ENCODE peak calls at places on chromosome 20, in five cellular contexts. P is neuronal stem cell, U is HepG2, K is adrenal gland, G is BJ. T is an unnamed sample.

GRCh38 chr20:6231551-6231950 is 108.7 kb upstream of the FERMT1 start:
- DNase-seq in U (no peak), K (no peak), P (no peak), G (no peak), T (no peak)

GRCh38 chr20:30602424-30602823 is 655.0 kb upstream of the DEFB115 start:
- DNase-seq in U (no peak), K (no peak), P (no peak), G (no peak), T (no peak)

GRCh38 chr20:25247100-25247665 is 702 bp upstream of the PYGB start:
- DNase-seq in P (peak; percentile 58), K (peak; percentile 71), U (peak; percentile 82), G (no peak), T (peak; percentile 73)

GRCh38 chr20:24027229-24027628 is 38.6 kb upstream of the GGTLC1 start:
- DNase-seq in G (no peak), P (no peak), K (peak; percentile 46), U (no peak), T (no peak)

GRCh38 chr20:43536817-43537440 is 21.9 kb upstream of the SGK2 start:
- DNase-seq in G (no peak), P (no peak), U (peak; percentile 90), K (peak; percentile 72), T (no peak)

GRCh38 chr20:61263084-61263695 is 11.1 kb downstream of the CDH4 start:
- DNase-seq in U (no peak), P (no peak), G (no peak), K (peak; percentile 30), T (peak; percentile 22)

GRCh38 chr20:44781791-44782190 is 28.6 kb downstream of the RIMS4 start:
- DNase-seq in U (no peak), P (no peak), K (no peak), G (no peak), T (no peak)

GRCh38 chr20:44836596-44837120 is 26.3 kb upstream of the RIMS4 start:
- DNase-seq in G (no peak), P (no peak), K (no peak), U (no peak), T (no peak)

GRCh38 chr20:59400666-59401065 is 100.3 kb downstream of the EDN3 start:
- DNase-seq in K (no peak), G (no peak), U (no peak), P (no peak), T (no peak)

GRCh38 chr20:64036346-64037198 is 590 bp downstream of the C20orf204 start:
- DNase-seq in U (peak; percentile 75), K (no peak), P (no peak), G (no peak), T (no peak)

GRCh38 chr20:16360668-16361067 is 212.6 kb downstream of the KIF16B start:
- DNase-seq in G (no peak), K (no peak), U (no peak), P (no peak), T (no peak)

GRCh38 chr20:63370623-63371176 is 9.6 kb upstream of the CHRNA4 start:
- DNase-seq in P (no peak), U (no peak), G (no peak), K (no peak), T (no peak)

GRCh38 chr20:535958-536357 is 7.6 kb downstream of the CSNK2A1 start:
- DNase-seq in G (no peak), U (no peak), K (no peak), P (no peak), T (peak; percentile 45)

GRCh38 chr20:61042501-61043385 is 209.3 kb upstream of the CDH4 start:
- DNase-seq in P (no peak), U (no peak), K (no peak), G (no peak), T (no peak)

DNA sequence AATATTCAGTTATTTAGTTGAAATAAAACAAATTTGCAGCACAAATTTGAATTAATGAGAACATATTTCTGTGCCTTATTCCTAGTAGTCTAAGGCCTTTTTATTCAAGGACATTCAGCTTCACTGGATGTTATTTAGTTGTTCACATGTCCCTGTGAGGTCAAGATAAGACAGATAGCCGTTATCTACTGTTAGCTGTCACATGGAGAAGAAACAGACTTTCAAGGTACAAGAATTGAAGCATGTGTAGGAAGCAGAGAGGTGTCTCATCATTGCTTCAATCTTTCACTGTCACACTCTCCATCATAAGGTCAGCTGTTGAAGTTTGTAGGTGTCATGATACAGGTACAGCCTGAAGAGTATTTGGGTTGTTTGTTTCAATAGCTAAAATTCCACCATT is 112.9 kb upstream of the JAG1 start:
- DNase-seq in K (no peak), P (no peak), G (no peak), U (no peak), T (no peak)
- H3K27me3 ChIP-seq in K (no peaks in the 10 kb centered on the region), P (no peaks in the 10 kb centered on the region), G (no peaks in the 10 kb centered on the region), U (no peaks in the 10 kb centered on the region), T (no peaks in the 10 kb centered on the region)

GRCh38 chr20:31856516-31856915 is 11.1 kb upstream of the FOXS1 start:
- DNase-seq in K (no peak), U (no peak), G (no peak), P (no peak), T (no peak)
- H3K27me3 ChIP-seq in K (no peaks in the 10 kb centered on the region), U (peaks cover 10% of the 10 kb centered on the region), G (peaks cover 44% of the 10 kb centered on the region), P (no peaks in the 10 kb centered on the region), T (peaks cover 50% of the 10 kb centered on the region)

GRCh38 chr20:48025061-48025515 is 239.8 kb upstream of the SULF2 start:
- DNase-seq in G (peak; percentile 77), U (no peak), K (peak; percentile 95), P (no peak), T (peak; percentile 45)

GRCh38 chr20:48019940-48020339 is 234.7 kb upstream of the SULF2 start:
- DNase-seq in U (no peak), K (no peak), P (no peak), G (no peak), T (no peak)

GRCh38 chr20:48026981-48027592 is 241.8 kb upstream of the SULF2 start:
- DNase-seq in U (no peak), K (no peak), P (no peak), G (no peak), T (no peak)

GRCh38 chr20:48025661-48026060 is 240.4 kb upstream of the SULF2 start:
- DNase-seq in K (no peak), P (no peak), G (no peak), U (no peak), T (no peak)
- H3K27me3 ChIP-seq in K (no peaks in the 10 kb centered on the region), P (no peaks in the 10 kb centered on the region), G (no peaks in the 10 kb centered on the region), U (peaks cover 1% of the 10 kb centered on the region), T (no peaks in the 10 kb centered on the region)

GRCh38 chr20:18050628-18051027 is 7.1 kb downstream of the OVOL2 start:
- DNase-seq in P (no peak), K (no peak), U (no peak), G (no peak), T (no peak)
- H3K27me3 ChIP-seq in P (peaks cover 7% of the 10 kb centered on the region), K (peaks cover 21% of the 10 kb centered on the region), U (peaks cover 4% of the 10 kb centered on the region), G (peaks cover 21% of the 10 kb centered on the region), T (peaks cover 24% of the 10 kb centered on the region)

GRCh38 chr20:57256908-57257307 is 9.5 kb downstream of the BMP7 start:
- DNase-seq in G (no peak), P (no peak), U (no peak), K (no peak), T (no peak)
- H3K27me3 ChIP-seq in G (peaks cover 22% of the 10 kb centered on the region), P (no peaks in the 10 kb centered on the region), U (peaks cover 4% of the 10 kb centered on the region), K (peaks cover 22% of the 10 kb centered on the region), T (no peaks in the 10 kb centered on the region)

GRCh38 chr20:22768779-22769178 is 184.4 kb upstream of the FOXA2 start:
- DNase-seq in P (peak; percentile 8), U (no peak), G (no peak), K (no peak), T (no peak)
- H3K27me3 ChIP-seq in P (no peaks in the 10 kb centered on the region), U (peaks cover 2% of the 10 kb centered on the region), G (no peaks in the 10 kb centered on the region), K (no peaks in the 10 kb centered on the region), T (no peaks in the 10 kb centered on the region)

DNA sequence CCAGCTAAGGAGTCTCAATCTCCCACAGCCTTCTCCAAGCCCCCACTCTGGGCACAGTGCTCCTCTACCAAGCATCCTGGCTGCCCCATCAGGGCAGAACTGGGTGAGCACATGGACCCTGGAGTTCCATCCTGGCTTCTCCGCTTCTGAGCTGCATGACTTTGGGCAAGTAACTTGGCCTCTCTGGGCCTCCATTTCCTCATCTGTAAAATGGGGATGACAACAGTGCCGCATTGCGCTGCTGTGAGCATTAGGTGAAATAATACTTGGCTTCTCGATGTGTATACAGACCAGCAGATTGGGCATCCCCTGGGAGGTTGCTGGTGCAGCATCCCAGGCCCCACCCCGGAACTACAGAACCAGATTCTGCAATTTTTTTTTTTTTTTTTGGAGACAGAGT is 8.3 kb upstream of the RIPOR3 start:
- DNase-seq in G (no peak), P (no peak), K (no peak), U (no peak), T (no peak)
- H3K27me3 ChIP-seq in G (no peaks in the 10 kb centered on the region), P (no peaks in the 10 kb centered on the region), K (no peaks in the 10 kb centered on the region), U (peaks cover 10% of the 10 kb centered on the region), T (no peaks in the 10 kb centered on the region)

GRCh38 chr20:36404435-36404978 is 98.4 kb downstream of the DLGAP4 start:
- DNase-seq in U (no peak), K (no peak), G (no peak), P (no peak), T (no peak)

GRCh38 chr20:36405255-36405654 is 99.1 kb downstream of the DLGAP4 start:
- DNase-seq in U (no peak), P (no peak), G (no peak), K (no peak), T (no peak)

GRCh38 chr20:36400901-36401300 is 94.8 kb downstream of the DLGAP4 start:
- DNase-seq in U (no peak), K (no peak), P (no peak), G (no peak), T (no peak)

GRCh38 chr20:36401336-36401735 is 95.2 kb downstream of the DLGAP4 start:
- DNase-seq in K (no peak), G (no peak), U (no peak), P (no peak), T (no peak)

GRCh38 chr20:36402708-36403107 is 96.6 kb downstream of the DLGAP4 start:
- DNase-seq in K (no peak), P (no peak), U (no peak), G (no peak), T (no peak)
- H3K27me3 ChIP-seq in K (no peaks in the 10 kb centered on the region), P (no peaks in the 10 kb centered on the region), U (no peaks in the 10 kb centered on the region), G (peaks cover 26% of the 10 kb centered on the region), T (peaks cover 20% of the 10 kb centered on the region)

GRCh38 chr20:20364016-20364746 is 3.7 kb upstream of the INSM1 start:
- DNase-seq in U (no peak), K (no peak), G (no peak), P (peak; percentile 58), T (no peak)

GRCh38 chr20:20362774-20363435 is 5.0 kb upstream of the INSM1 start:
- DNase-seq in U (no peak), P (no peak), K (no peak), G (no peak), T (peak; percentile 17)

GRCh38 chr20:20364747-20365558 is 3.0 kb upstream of the INSM1 start:
- DNase-seq in K (no peak), P (no peak), U (no peak), G (no peak), T (no peak)

GRCh38 chr20:20365593-20365992 is 2.3 kb upstream of the INSM1 start:
- DNase-seq in U (no peak), G (no peak), K (no peak), P (no peak), T (no peak)

GRCh38 chr20:20363449-20364015 is 4.4 kb upstream of the INSM1 start:
- DNase-seq in K (no peak), P (no peak), U (no peak), G (no peak), T (no peak)
- H3K27me3 ChIP-seq in K (peaks cover 60% of the 10 kb centered on the region), P (peaks cover 28% of the 10 kb centered on the region), U (peaks cover 18% of the 10 kb centered on the region), G (peaks cover 45% of the 10 kb centered on the region), T (peaks cover 83% of the 10 kb centered on the region)